ENCODE peak calls at places on chromosomes 3 and 15, in six cellular contexts. One of them, this sample, is unnamed.

GRCh38 chr15:29141908-29142747 is 127.5 kb downstream of the NSMCE3 start:
- DNase-seq in lung: no peak
- DNase-seq in GM23248: no peak
- DNase-seq in dorsolateral prefrontal cortex: no peak
- DNase-seq in substantia nigra: no peak
- DNase-seq in transverse colon: peak
- DNase-seq in this sample: no peak

GRCh38 chr15:60373327-60373726 is 24.5 kb downstream of the ANXA2 start:
- DNase-seq in lung: no peak
- DNase-seq in GM23248: peak
- DNase-seq in dorsolateral prefrontal cortex: no peak
- DNase-seq in substantia nigra: no peak
- DNase-seq in transverse colon: no peak
- DNase-seq in this sample: no peak

GRCh38 chr3:169667380-169667671 is 3.8 kb upstream of the MECOM start:
- DNase-seq in lung: no peak
- DNase-seq in GM23248: no peak
- DNase-seq in dorsolateral prefrontal cortex: no peak
- DNase-seq in substantia nigra: no peak
- DNase-seq in transverse colon: no peak
- DNase-seq in this sample: no peak

GRCh38 chr3:39960515-39961403 is 151.3 kb downstream of the MYRIP start:
- DNase-seq in lung: no peak
- DNase-seq in GM23248: peak
- DNase-seq in dorsolateral prefrontal cortex: no peak
- DNase-seq in substantia nigra: no peak
- DNase-seq in transverse colon: no peak
- DNase-seq in this sample: no peak

GRCh38 chr15:36479200-36479896 is 100.1 kb upstream of the CDIN1 start:
- DNase-seq in lung: no peak
- DNase-seq in GM23248: peak
- DNase-seq in dorsolateral prefrontal cortex: no peak
- DNase-seq in substantia nigra: no peak
- DNase-seq in transverse colon: no peak
- DNase-seq in this sample: no peak

GRCh38 chr3:66797916-66798560 is 200.1 kb upstream of the KBTBD8 start:
- DNase-seq in lung: peak
- DNase-seq in GM23248: peak
- DNase-seq in dorsolateral prefrontal cortex: peak
- DNase-seq in substantia nigra: peak
- DNase-seq in transverse colon: peak
- DNase-seq in this sample: peak

GRCh38 chr3:124935264-124935663 is 713 bp upstream of the MUC13 start:
- DNase-seq in lung: no peak
- DNase-seq in GM23248: no peak
- DNase-seq in dorsolateral prefrontal cortex: no peak
- DNase-seq in substantia nigra: no peak
- DNase-seq in transverse colon: no peak
- DNase-seq in this sample: no peak

GRCh38 chr15:55403531-55403930 is 4.6 kb downstream of the CCPG1 start:
- DNase-seq in lung: no peak
- DNase-seq in GM23248: peak
- DNase-seq in dorsolateral prefrontal cortex: no peak
- DNase-seq in substantia nigra: no peak
- DNase-seq in transverse colon: no peak
- DNase-seq in this sample: no peak

GRCh38 chr15:70050970-70051369 is 46.7 kb downstream of the TLE3 start:
- DNase-seq in lung: no peak
- DNase-seq in GM23248: no peak
- DNase-seq in dorsolateral prefrontal cortex: peak
- DNase-seq in substantia nigra: no peak
- DNase-seq in transverse colon: no peak
- DNase-seq in this sample: no peak

GRCh38 chr3:14879161-14879888 is 60.6 kb downstream of the FGD5 start:
- DNase-seq in lung: no peak
- DNase-seq in GM23248: no peak
- DNase-seq in dorsolateral prefrontal cortex: no peak
- DNase-seq in substantia nigra: no peak
- DNase-seq in transverse colon: peak
- DNase-seq in this sample: no peak

GRCh38 chr3:197028711-197029510 is 706 bp downstream of the MELTF start:
- DNase-seq in lung: no peak
- DNase-seq in GM23248: peak
- DNase-seq in dorsolateral prefrontal cortex: no peak
- DNase-seq in substantia nigra: no peak
- DNase-seq in transverse colon: peak
- DNase-seq in this sample: no peak

GRCh38 chr15:101536875-101537405 is 47.4 kb upstream of the PCSK6 start:
- DNase-seq in lung: no peak
- DNase-seq in GM23248: no peak
- DNase-seq in dorsolateral prefrontal cortex: no peak
- DNase-seq in substantia nigra: no peak
- DNase-seq in transverse colon: no peak
- DNase-seq in this sample: no peak

GRCh38 chr3:124800511-124801374 is 70.5 kb downstream of the UMPS start:
- DNase-seq in lung: no peak
- DNase-seq in GM23248: no peak
- DNase-seq in dorsolateral prefrontal cortex: no peak
- DNase-seq in substantia nigra: no peak
- DNase-seq in transverse colon: no peak
- DNase-seq in this sample: peak

GRCh38 chr3:151924753-151925152 is 51.3 kb downstream of the SUCNR1 start:
- DNase-seq in lung: no peak
- DNase-seq in GM23248: no peak
- DNase-seq in dorsolateral prefrontal cortex: no peak
- DNase-seq in substantia nigra: no peak
- DNase-seq in transverse colon: no peak
- DNase-seq in this sample: no peak

GRCh38 chr3:123559040-123559861 is 25.6 kb downstream of the HACD2 start:
- DNase-seq in lung: no peak
- DNase-seq in GM23248: peak
- DNase-seq in dorsolateral prefrontal cortex: no peak
- DNase-seq in substantia nigra: no peak
- DNase-seq in transverse colon: no peak
- DNase-seq in this sample: no peak

GRCh38 chr15:59410448-59410896 is 27.5 kb upstream of the FAM81A start:
- DNase-seq in lung: no peak
- DNase-seq in GM23248: peak
- DNase-seq in dorsolateral prefrontal cortex: no peak
- DNase-seq in substantia nigra: no peak
- DNase-seq in transverse colon: peak
- DNase-seq in this sample: no peak

GRCh38 chr3:97971679-97972567 is at the start of gene RIOX2:
- DNase-seq in lung: peak
- DNase-seq in GM23248: peak
- DNase-seq in dorsolateral prefrontal cortex: peak
- DNase-seq in substantia nigra: peak
- DNase-seq in transverse colon: peak
- DNase-seq in this sample: peak

GRCh38 chr3:120688121-120688520 is 6.1 kb upstream of the HGD start:
- DNase-seq in lung: no peak
- DNase-seq in GM23248: peak
- DNase-seq in dorsolateral prefrontal cortex: no peak
- DNase-seq in substantia nigra: no peak
- DNase-seq in transverse colon: no peak
- DNase-seq in this sample: no peak

GRCh38 chr3:170741756-170742530 is 128.1 kb downstream of the RPL22L1 start:
- DNase-seq in lung: no peak
- DNase-seq in GM23248: peak
- DNase-seq in dorsolateral prefrontal cortex: no peak
- DNase-seq in substantia nigra: no peak
- DNase-seq in transverse colon: no peak
- DNase-seq in this sample: peak

GRCh38 chr15:70038730-70039392 is 58.9 kb downstream of the TLE3 start:
- DNase-seq in lung: no peak
- DNase-seq in GM23248: no peak
- DNase-seq in dorsolateral prefrontal cortex: no peak
- DNase-seq in substantia nigra: no peak
- DNase-seq in transverse colon: no peak
- DNase-seq in this sample: no peak

GRCh38 chr15:93983501-93983900 is 247.9 kb upstream of the MCTP2 start:
- DNase-seq in lung: no peak
- DNase-seq in GM23248: no peak
- DNase-seq in dorsolateral prefrontal cortex: no peak
- DNase-seq in substantia nigra: no peak
- DNase-seq in transverse colon: no peak
- DNase-seq in this sample: no peak

GRCh38 chr15:57606048-57606447 is 14.3 kb downstream of the MYZAP start:
- DNase-seq in lung: no peak
- DNase-seq in GM23248: no peak
- DNase-seq in dorsolateral prefrontal cortex: no peak
- DNase-seq in substantia nigra: no peak
- DNase-seq in transverse colon: no peak
- DNase-seq in this sample: no peak

GRCh38 chr15:57606816-57607215 is 15.1 kb downstream of the MYZAP start:
- DNase-seq in lung: no peak
- DNase-seq in GM23248: no peak
- DNase-seq in dorsolateral prefrontal cortex: no peak
- DNase-seq in substantia nigra: no peak
- DNase-seq in transverse colon: no peak
- DNase-seq in this sample: no peak

GRCh38 chr15:57605491-57605890 is 13.8 kb downstream of the MYZAP start:
- DNase-seq in lung: no peak
- DNase-seq in GM23248: no peak
- DNase-seq in dorsolateral prefrontal cortex: no peak
- DNase-seq in substantia nigra: no peak
- DNase-seq in transverse colon: no peak
- DNase-seq in this sample: no peak

GRCh38 chr15:57610130-57610529 is 18.4 kb downstream of the MYZAP start:
- DNase-seq in lung: no peak
- DNase-seq in GM23248: peak
- DNase-seq in dorsolateral prefrontal cortex: no peak
- DNase-seq in substantia nigra: no peak
- DNase-seq in transverse colon: peak
- DNase-seq in this sample: no peak

GRCh38 chr15:57607570-57608000 is 15.9 kb downstream of the MYZAP start:
- DNase-seq in lung: peak
- DNase-seq in GM23248: peak
- DNase-seq in dorsolateral prefrontal cortex: no peak
- DNase-seq in substantia nigra: no peak
- DNase-seq in transverse colon: peak
- DNase-seq in this sample: no peak
- H3K27ac ChIP-seq in lung: peak
- H3K27ac ChIP-seq in GM23248: no peak
- H3K27ac ChIP-seq in dorsolateral prefrontal cortex: no peak
- H3K27ac ChIP-seq in substantia nigra: no peak
- H3K27ac ChIP-seq in transverse colon: peak
- H3K27ac ChIP-seq in this sample: no peak

GRCh38 chr15:44099671-44100070 is 95.4 kb downstream of the FRMD5 start:
- DNase-seq in lung: no peak
- DNase-seq in GM23248: peak
- DNase-seq in dorsolateral prefrontal cortex: no peak
- DNase-seq in substantia nigra: no peak
- DNase-seq in transverse colon: no peak
- DNase-seq in this sample: no peak

GRCh38 chr15:44097552-44097951 is 97.5 kb downstream of the FRMD5 start:
- DNase-seq in lung: no peak
- DNase-seq in GM23248: no peak
- DNase-seq in dorsolateral prefrontal cortex: no peak
- DNase-seq in substantia nigra: no peak
- DNase-seq in transverse colon: no peak
- DNase-seq in this sample: no peak

GRCh38 chr15:44101944-44102343 is 93.1 kb downstream of the FRMD5 start:
- DNase-seq in lung: no peak
- DNase-seq in GM23248: peak
- DNase-seq in dorsolateral prefrontal cortex: no peak
- DNase-seq in substantia nigra: no peak
- DNase-seq in transverse colon: no peak
- DNase-seq in this sample: no peak

GRCh38 chr15:44101286-44101685 is 93.8 kb downstream of the FRMD5 start:
- DNase-seq in lung: no peak
- DNase-seq in GM23248: peak
- DNase-seq in dorsolateral prefrontal cortex: no peak
- DNase-seq in substantia nigra: no peak
- DNase-seq in transverse colon: no peak
- DNase-seq in this sample: no peak

DNA sequence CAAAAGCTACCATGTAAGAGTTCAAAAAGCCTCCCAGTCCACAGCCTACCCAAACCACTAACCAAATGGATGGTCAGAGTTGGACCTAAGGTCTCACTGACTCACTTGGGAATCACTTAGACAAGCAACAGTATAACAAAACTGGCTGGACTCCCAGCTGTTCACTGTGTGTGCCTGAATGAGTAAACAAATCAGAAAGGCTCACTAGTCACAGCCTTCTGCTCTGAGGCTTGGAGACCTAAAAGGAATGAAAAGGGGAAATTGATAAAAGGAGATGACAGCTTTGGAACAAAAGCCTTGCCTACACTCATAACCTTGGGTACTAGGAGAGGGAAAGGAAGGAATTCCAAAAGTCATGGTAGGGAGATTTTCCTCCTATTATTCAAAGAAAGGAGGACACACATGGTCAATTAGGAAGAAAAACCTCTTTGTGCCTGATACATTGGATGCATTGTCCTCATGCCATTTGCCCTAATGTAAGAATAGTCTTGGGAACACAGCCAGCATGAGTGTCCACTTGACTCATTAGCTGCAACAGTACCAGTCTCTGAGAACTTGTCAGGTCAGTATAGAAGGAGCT is 92.3 kb downstream of the FRMD5 start:
- DNase-seq in lung: no peak
- DNase-seq in GM23248: peak
- DNase-seq in dorsolateral prefrontal cortex: peak
- DNase-seq in substantia nigra: peak
- DNase-seq in transverse colon: no peak
- DNase-seq in this sample: no peak
- H3K27ac ChIP-seq in lung: no peak
- H3K27ac ChIP-seq in GM23248: peak
- H3K27ac ChIP-seq in dorsolateral prefrontal cortex: peak
- H3K27ac ChIP-seq in substantia nigra: peak
- H3K27ac ChIP-seq in transverse colon: no peak
- H3K27ac ChIP-seq in this sample: peak

DNA sequence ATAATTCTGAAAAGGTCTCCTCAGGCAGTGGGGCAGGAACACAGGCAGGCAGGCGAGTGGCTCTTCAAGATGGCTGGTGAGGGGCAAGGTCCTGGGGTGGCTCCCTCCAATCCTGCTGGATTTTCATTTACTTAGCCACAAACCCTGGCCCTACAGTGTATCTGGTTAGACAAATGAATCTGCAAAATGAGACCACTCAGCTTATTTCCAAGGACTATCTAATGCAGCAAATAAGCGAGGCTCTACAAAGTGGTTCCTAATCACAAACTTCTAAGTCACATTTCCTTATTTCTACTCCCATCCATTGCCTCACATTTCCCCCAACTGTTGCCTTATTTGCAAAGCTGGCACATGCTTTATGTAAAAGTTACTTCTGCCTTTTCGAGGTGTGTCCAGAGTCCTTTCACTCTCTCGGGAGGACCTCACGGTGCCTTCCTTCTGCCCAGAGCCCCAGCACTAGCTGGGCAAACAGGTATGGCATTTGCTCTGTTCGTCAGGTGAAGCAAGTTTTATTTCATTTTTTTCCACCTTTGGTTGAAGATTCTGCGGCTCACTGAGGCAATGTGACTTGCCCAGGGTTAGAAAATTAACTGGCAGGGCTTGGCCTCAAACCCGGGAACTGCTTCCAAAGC is 40.4 kb downstream of the CCDC12 start:
- DNase-seq in lung: no peak
- DNase-seq in GM23248: no peak
- DNase-seq in dorsolateral prefrontal cortex: no peak
- DNase-seq in substantia nigra: no peak
- DNase-seq in transverse colon: no peak
- DNase-seq in this sample: no peak
- H3K27ac ChIP-seq in lung: peak
- H3K27ac ChIP-seq in GM23248: peak
- H3K27ac ChIP-seq in dorsolateral prefrontal cortex: no peak
- H3K27ac ChIP-seq in substantia nigra: no peak
- H3K27ac ChIP-seq in transverse colon: peak
- H3K27ac ChIP-seq in this sample: no peak

GRCh38 chr3:126983653-126984390 is 907 bp downstream of the PLXNA1 start:
- DNase-seq in lung: no peak
- DNase-seq in GM23248: peak
- DNase-seq in dorsolateral prefrontal cortex: no peak
- DNase-seq in substantia nigra: no peak
- DNase-seq in transverse colon: peak
- DNase-seq in this sample: no peak
- H3K27ac ChIP-seq in lung: no peak
- H3K27ac ChIP-seq in GM23248: no peak
- H3K27ac ChIP-seq in dorsolateral prefrontal cortex: no peak
- H3K27ac ChIP-seq in substantia nigra: peak
- H3K27ac ChIP-seq in transverse colon: no peak
- H3K27ac ChIP-seq in this sample: no peak

This sample was measured in caudate nucleus.